ENCODE peak calls at places on chromosome 1, in eight cellular contexts. X is dorsolateral prefrontal cortex, W is lower lobe of right lung, I is upper lobe of left lung, G is sigmoid colon, S is upper lobe of right lung, J is fibroblast of mammary gland, Q is ovary. A is an unnamed sample.

GRCh38 chr1:197773856-197774255 is 1.4 kb downstream of the DENND1B start:
- DNase-seq in S (no peak), I (no peak), X (no peak), W (no peak), Q (no peak), J (no peak), G (no peak), A (no peak)

GRCh38 chr1:192756847-192757246 is 52.0 kb upstream of the RGS2 start:
- DNase-seq in J (no peak), S (no peak), X (no peak), Q (no peak), I (peak; percentile 54), G (no peak), W (no peak), A (no peak)

GRCh38 chr1:156599811-156600210 is 1.5 kb downstream of the GPATCH4 start:
- DNase-seq in J (peak; percentile 22), Q (no peak), X (no peak), S (no peak), G (no peak), W (no peak), I (no peak), A (no peak)

GRCh38 chr1:173666646-173667045 is 3.0 kb downstream of the ANKRD45 start:
- DNase-seq in G (no peak), X (no peak), J (peak; percentile 63), Q (no peak), W (no peak), I (no peak), S (no peak), A (no peak)

GRCh38 chr1:81799939-81800740 is 594 bp upstream of the ADGRL2 start:
- DNase-seq in W (peak; percentile 41), Q (peak; percentile 76), S (peak; percentile 61), G (peak; percentile 85), X (peak; percentile 48), I (peak; percentile 25), J (peak; percentile 73), A (no peak)

GRCh38 chr1:38052750-38053415 is 6.3 kb upstream of the POU3F1 start:
- DNase-seq in W (no peak), X (no peak), J (no peak), Q (no peak), I (no peak), G (no peak), S (no peak), A (no peak)

GRCh38 chr1:232579461-232579860 is 50.5 kb downstream of the SIPA1L2 start:
- DNase-seq in I (no peak), X (no peak), Q (no peak), S (no peak), J (no peak), G (no peak), W (no peak), A (no peak)

GRCh38 chr1:222543817-222544216 is 4.1 kb downstream of the HHIPL2 start:
- DNase-seq in W (no peak), J (no peak), X (no peak), Q (no peak), G (no peak), I (no peak), S (no peak), A (no peak)

GRCh38 chr1:171911506-171911905 is 70.2 kb downstream of the DNM3 start:
- DNase-seq in Q (no peak), I (no peak), X (no peak), J (peak; percentile 12), W (no peak), G (no peak), S (no peak), A (no peak)

GRCh38 chr1:95583811-95584210 is 349.8 kb downstream of the RWDD3 start:
- DNase-seq in J (no peak), X (no peak), G (no peak), Q (no peak), W (no peak), I (no peak), S (no peak), A (no peak)

DNA sequence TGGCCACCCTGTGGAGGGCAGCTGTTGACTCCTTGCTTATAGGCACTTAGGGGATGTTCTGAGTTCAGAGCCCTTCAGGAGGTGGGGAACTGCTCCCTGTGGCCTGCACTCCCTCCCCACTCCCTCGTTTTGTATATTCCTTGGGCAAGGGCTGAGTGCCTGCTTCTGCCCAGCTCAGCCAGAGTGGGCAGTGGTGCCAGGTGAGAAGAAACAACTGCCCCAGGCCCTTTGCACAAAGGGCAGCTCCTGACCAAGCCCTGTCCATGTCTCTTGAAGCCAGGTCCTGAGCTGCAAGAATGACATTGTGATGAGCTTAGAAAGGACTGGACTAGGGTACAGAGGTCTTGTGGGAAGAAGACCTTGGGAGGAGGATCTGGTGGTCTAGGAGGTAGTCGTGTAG is 2.2 kb downstream of the AGTRAP start:
- DNase-seq in I (no peak), J (no peak), X (no peak), S (no peak), Q (no peak), G (no peak), W (no peak), A (no peak)
- TF ChIP-seq CTCF in I (no peak), J (no peak), X (no peak), S (no peak), Q (no peak), G (no peak), W (no peak), A (no peak)

GRCh38 chr1:243801378-243801777 is 48.7 kb downstream of the AKT3 start:
- DNase-seq in Q (no peak), S (no peak), I (no peak), J (no peak), X (no peak), G (no peak), W (no peak), A (no peak)

GRCh38 chr1:243796016-243796415 is 54.0 kb downstream of the AKT3 start:
- DNase-seq in X (no peak), J (no peak), S (no peak), G (no peak), W (no peak), Q (no peak), I (no peak), A (no peak)

GRCh38 chr1:243799908-243800307 is 50.1 kb downstream of the AKT3 start:
- DNase-seq in G (no peak), S (no peak), W (no peak), J (peak; percentile 34), Q (no peak), X (no peak), I (no peak), A (no peak)

GRCh38 chr1:243802736-243803135 is 47.3 kb downstream of the AKT3 start:
- DNase-seq in J (no peak), Q (no peak), S (no peak), G (no peak), W (no peak), X (no peak), I (no peak), A (no peak)

GRCh38 chr1:243798726-243799125 is 51.3 kb downstream of the AKT3 start:
- DNase-seq in X (no peak), G (no peak), W (no peak), S (no peak), I (no peak), Q (no peak), J (peak; percentile 94), A (no peak)
- H3K4me3 ChIP-seq in X (no peak overlapping the region), G (no peak overlapping the region), W (no peak overlapping the region), S (no peak overlapping the region), I (no peak overlapping the region), Q (no peak overlapping the region), J (no peak overlapping the region), A (no peak overlapping the region)

DNA sequence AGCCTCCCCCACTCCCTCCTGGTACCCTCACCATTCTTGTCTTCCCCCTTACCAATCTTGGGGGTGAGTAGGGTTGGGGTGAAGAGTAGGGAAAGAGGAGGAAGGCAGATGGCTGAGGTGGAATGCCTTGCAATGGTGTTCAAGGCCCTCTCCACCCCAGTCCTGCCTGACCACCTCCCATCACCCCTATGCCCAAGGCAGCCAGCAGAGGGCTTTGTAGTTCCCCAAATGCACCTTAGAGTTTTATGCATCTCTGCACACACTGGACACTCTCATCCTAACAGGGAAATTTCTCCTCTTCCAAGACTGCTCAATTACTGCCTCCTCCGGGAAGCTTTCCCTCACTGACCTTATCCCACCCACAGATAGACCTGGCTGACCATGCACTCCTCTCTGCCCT is 15.4 kb downstream of the KIF17 start:
- DNase-seq in I (no peak), J (peak; percentile 28), Q (no peak), G (no peak), W (no peak), X (no peak), S (no peak), A (no peak)
- TF ChIP-seq CTCF in I (no peak), J (peak; percentile 40), Q (no peak), G (no peak), W (no peak), X (no peak), S (no peak), A (no peak)

GRCh38 chr1:23370270-23370743 is 671 bp upstream of the ZNF436 start:
- DNase-seq in S (no peak), Q (no peak), I (no peak), W (no peak), X (no peak), J (no peak), G (no peak), A (no peak)
- H3K4me3 ChIP-seq in S (peak overlapping the region; percentile 87), Q (peak overlapping the region; percentile 94), I (peak overlapping the region; percentile 84), W (peak overlapping the region; percentile 82), X (peak overlapping the region; percentile 98), J (peak overlapping the region; percentile 98), G (peak overlapping the region; percentile 72), A (peak overlapping the region; percentile 79)

DNA sequence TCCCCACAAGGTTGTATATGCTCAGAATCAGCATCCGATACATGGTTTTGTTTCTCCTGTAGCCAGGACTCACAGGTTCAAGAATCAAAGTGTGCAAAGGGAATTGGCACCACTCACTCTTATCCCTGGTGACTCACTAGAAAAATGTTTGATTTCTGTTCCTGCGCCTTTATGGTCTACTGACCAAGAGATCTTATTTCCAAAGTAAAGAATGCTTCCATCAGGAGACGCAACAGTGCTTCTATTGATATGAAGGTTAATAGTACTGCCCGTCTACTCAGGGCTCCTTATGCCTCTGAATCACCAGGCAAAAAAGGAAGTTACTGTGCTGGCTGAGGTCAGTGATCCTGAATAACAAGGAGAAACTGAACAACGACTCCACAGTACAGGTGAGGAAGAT is 1392.0 kb upstream of the PRMT6 start:
- DNase-seq in G (no peak), Q (no peak), X (no peak), J (no peak), S (no peak), I (no peak), W (no peak), A (no peak)
- TF ChIP-seq CTCF in G (no peak), Q (no peak), X (no peak), J (no peak), S (no peak), I (no peak), W (no peak), A (no peak)

DNA sequence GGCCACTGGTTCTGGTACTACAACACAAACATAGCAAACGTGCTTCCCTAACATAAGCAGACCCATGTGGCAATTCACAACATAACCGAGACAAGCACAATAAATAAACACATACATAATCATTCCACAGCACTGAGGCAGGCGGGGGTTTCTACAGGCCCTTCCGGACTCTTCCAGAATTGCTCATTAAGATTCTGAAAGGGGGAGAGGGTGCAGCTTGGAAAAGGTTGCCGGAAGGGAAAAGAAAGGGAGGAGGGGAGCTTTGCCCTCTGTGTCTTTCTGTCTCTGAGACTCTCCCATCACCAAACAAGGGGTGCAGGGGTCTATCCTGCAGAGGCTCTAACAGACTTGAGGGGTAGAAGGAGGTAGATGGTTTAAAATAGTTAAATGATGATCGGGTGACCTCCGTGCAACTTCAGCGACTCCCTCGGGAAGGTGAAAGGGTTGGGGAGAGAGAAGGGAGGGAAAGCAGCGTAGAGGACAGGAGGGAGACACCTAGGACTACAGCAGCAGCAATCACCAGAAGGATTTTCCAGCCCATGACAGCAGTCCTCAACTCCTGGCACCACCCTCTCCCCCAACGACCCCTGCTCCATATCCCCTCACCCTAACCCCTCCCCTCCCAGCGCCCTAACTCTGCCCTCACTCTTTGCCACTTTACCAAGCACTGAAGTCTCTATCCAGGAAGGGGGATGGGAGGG is 365.4 kb upstream of the ESRRG start:
- DNase-seq in G (no peak), S (no peak), W (no peak), J (no peak), X (no peak), Q (no peak), I (no peak), A (no peak)
- H3K4me3 ChIP-seq in G (peak overlapping the region; percentile 35), S (no peak overlapping the region), W (peak overlapping the region; percentile 50), J (no peak overlapping the region), X (peak overlapping the region; percentile 76), Q (no peak overlapping the region), I (peak overlapping the region; percentile 47), A (no peak overlapping the region)

A was measured in breast epithelium.